ENCODE peak calls at places on chromosome 18, in four cellular contexts. C, N, H and U are unnamed samples.

GRCh38 chr18:49959176-49959575 is 145.8 kb upstream of the ACAA2 start:
- DNase-seq in C (no peak), N (no peak), H (no peak), U (peak)

GRCh38 chr18:9742588-9743131 is 34.6 kb downstream of the RAB31 start:
- DNase-seq in C (no peak), H (no peak), N (no peak), U (no peak)

GRCh38 chr18:40159141-40160017 is 1795.7 kb upstream of the PIK3C3 start:
- DNase-seq in N (no peak), C (no peak), H (peak), U (peak)

GRCh38 chr18:63307555-63308200 is 11.9 kb downstream of the BCL2 start:
- DNase-seq in N (no peak), H (no peak), C (no peak), U (no peak)

GRCh38 chr18:35040988-35041751 is at the start of gene MAPRE2:
- DNase-seq in N (peak), C (peak), H (peak), U (peak)

GRCh38 chr18:59994357-59994756 is 94.6 kb downstream of the PMAIP1 start:
- DNase-seq in H (peak), C (no peak), N (no peak), U (no peak)

GRCh38 chr18:42480521-42480920 is 525.5 kb downstream of the PIK3C3 start:
- DNase-seq in C (no peak), H (no peak), N (no peak), U (no peak)

GRCh38 chr18:50163505-50163904 is 31.4 kb downstream of the MYO5B start:
- DNase-seq in N (no peak), C (no peak), H (no peak), U (no peak)

GRCh38 chr18:6810191-6810590 is 80.7 kb downstream of the ARHGAP28 start:
- DNase-seq in C (no peak), N (no peak), H (no peak), U (no peak)

GRCh38 chr18:33440384-33441043 is at the start of gene CCDC178:
- DNase-seq in H (peak), C (peak), N (peak), U (no peak)

GRCh38 chr18:56000041-56000440 is 412.0 kb upstream of the TCF4 start:
- DNase-seq in H (no peak), N (no peak), C (no peak), U (no peak)

GRCh38 chr18:45856526-45856925 is 31.1 kb downstream of the SIGLEC15 start:
- DNase-seq in N (no peak), C (no peak), H (no peak), U (no peak)

GRCh38 chr18:5817821-5818220 is 77.5 kb downstream of the TMEM200C start:
- DNase-seq in H (no peak), N (no peak), C (no peak), U (no peak)

GRCh38 chr18:46481048-46481846 is 175.8 kb downstream of the LOXHD1 start:
- DNase-seq in C (peak), N (peak), H (peak), U (no peak)

GRCh38 chr18:54871231-54871630 is 43.0 kb downstream of the RAB27B start:
- DNase-seq in H (no peak), N (no peak), C (peak), U (no peak)

GRCh38 chr18:46155652-46156051 is 51.5 kb downstream of the HAUS1 start:
- DNase-seq in N (no peak), C (no peak), H (no peak), U (no peak)

GRCh38 chr18:7273301-7273911 is 42.5 kb downstream of the LRRC30 start:
- DNase-seq in C (no peak), N (no peak), H (no peak), U (no peak)

GRCh38 chr18:55748227-55748738 is 160.3 kb upstream of the TCF4 start:
- DNase-seq in C (peak), H (no peak), N (no peak), U (no peak)

GRCh38 chr18:47999801-48000248 is 69.4 kb upstream of the SMAD2 start:
- DNase-seq in C (no peak), H (no peak), N (no peak), U (no peak)

GRCh38 chr18:37270046-37270665 is 295.4 kb downstream of the CELF4 start:
- DNase-seq in C (peak), N (no peak), H (peak), U (no peak)
- TF ChIP-seq JUNB in C (no peak), N (no peak), H (no peak), U (no peak)

GRCh38 chr18:27667064-27667463 is 482.0 kb upstream of the CHST9 start:
- DNase-seq in C (no peak), H (no peak), N (no peak), U (no peak)
- TF ChIP-seq JUNB in C (no peak), H (no peak), N (no peak), U (no peak)

DNA sequence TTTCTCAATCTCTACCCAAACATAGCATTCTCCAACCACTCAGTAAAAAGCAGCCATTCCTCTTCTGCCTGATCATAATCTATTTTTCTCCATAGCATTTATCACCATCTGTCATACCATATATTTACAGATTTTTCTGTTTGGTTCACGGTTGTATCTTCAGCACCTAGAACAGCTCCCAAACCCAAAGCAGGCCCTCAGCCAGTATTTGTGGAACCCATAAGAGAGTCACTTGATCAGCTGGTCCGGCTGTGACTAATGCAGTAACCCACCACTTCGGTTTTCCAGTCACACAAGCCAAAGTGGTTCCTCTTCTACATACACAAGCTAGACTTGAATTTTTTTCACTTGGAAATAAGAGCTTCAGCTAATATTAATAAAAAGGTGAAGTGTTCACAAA is 511.6 kb upstream of the CELF4 start:
- DNase-seq in N (no peak), H (peak), C (no peak), U (no peak)
- TF ChIP-seq JUNB in N (no peak), H (no peak), C (no peak), U (no peak)

GRCh38 chr18:74198453-74198852 is 50.1 kb downstream of the TIMM21 start:
- DNase-seq in C (no peak), H (no peak), N (no peak), U (no peak)
- TF ChIP-seq JUNB in C (no peak), H (no peak), N (no peak), U (no peak)

GRCh38 chr18:23154823-23155517 is 19.7 kb downstream of the CABLES1 start:
- DNase-seq in N (no peak), C (no peak), H (no peak), U (no peak)
- TF ChIP-seq JUNB in N (no peak), C (no peak), H (no peak), U (no peak)

GRCh38 chr18:52716926-52717325 is 376.9 kb downstream of the DCC start:
- DNase-seq in N (peak), H (peak), C (no peak), U (no peak)
- TF ChIP-seq JUNB in N (no peak), H (no peak), C (no peak), U (no peak)

GRCh38 chr18:22860807-22861206 is 72.3 kb upstream of the RBBP8 start:
- DNase-seq in H (no peak), N (no peak), C (no peak), U (no peak)

GRCh38 chr18:22858121-22858520 is 75.0 kb upstream of the RBBP8 start:
- DNase-seq in N (no peak), H (no peak), C (no peak), U (no peak)

DNA sequence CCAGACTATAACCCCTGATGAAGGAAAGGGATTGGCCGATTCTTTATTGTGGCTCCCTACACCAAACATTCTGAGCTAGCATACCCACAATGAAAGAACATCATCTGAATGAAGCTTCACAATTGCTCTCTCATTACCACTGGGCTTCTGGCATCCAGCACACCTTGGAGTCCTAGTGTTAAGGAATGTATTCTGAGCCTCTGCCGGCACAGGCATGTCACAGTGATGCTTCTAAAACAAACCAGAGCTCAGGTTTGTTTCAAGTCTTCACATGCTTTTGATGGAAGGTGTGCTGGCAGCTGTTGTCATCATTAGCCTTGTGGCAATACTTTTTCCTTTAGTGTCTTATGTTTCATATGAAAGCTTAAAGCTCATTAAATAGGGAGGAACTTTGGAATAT is 76.3 kb upstream of the RBBP8 start:
- DNase-seq in N (no peak), C (no peak), H (peak), U (no peak)
- TF ChIP-seq JUNB in N (no peak), C (no peak), H (no peak), U (no peak)

DNA sequence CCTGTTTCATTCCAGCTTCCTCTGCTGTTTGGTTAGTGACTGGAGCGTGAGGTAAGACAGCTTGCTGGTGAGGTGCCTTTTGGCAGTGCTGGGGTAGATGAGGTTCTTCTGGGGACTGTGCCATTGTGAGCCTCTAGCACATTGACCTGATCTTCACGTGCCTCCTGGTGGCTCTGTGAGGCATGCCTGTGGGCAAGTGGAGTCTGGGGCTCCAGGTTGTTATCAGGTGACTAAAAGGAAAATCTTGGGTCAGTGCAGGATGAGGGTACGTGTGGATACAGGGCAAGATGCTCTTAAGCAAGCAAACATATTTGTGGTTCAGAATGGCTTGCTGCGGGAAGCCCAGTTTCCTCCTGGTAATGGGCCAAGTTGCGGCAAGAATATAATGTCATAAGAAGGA is 75.4 kb downstream of the FHOD3 start:
- DNase-seq in N (no peak), H (no peak), C (no peak), U (no peak)
- TF ChIP-seq JUNB in N (no peak), H (no peak), C (no peak), U (no peak)

GRCh38 chr18:73827801-73828200 is 319.8 kb downstream of the FBXO15 start:
- DNase-seq in H (no peak), N (no peak), C (no peak), U (no peak)

GRCh38 chr18:73835039-73835438 is 312.6 kb downstream of the FBXO15 start:
- DNase-seq in N (no peak), C (no peak), H (no peak), U (no peak)

GRCh38 chr18:73835656-73836055 is 312.0 kb downstream of the FBXO15 start:
- DNase-seq in N (no peak), C (no peak), H (no peak), U (no peak)

GRCh38 chr18:73829146-73829545 is 318.5 kb downstream of the FBXO15 start:
- DNase-seq in H (no peak), N (no peak), C (no peak), U (no peak)

DNA sequence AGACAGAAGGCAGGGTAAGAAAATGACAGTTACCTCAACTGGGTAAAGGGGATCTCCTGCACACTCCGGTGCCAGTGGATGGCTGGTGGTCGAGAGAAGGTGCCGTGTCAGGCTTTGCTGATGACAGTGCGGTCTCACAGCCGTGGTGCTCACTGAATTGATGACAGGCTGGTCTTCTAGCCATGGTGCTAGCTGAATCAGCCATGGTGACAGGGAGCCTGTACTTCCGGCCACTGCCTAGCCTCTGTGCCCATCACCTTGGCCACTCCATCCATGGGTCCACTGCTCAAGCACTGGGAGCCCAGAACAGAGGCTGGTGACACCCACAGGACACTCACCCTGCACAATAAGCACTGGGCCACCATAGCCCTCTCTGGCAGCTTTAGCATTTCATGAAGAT is 315.9 kb downstream of the FBXO15 start:
- DNase-seq in N (no peak), H (no peak), C (no peak), U (no peak)
- TF ChIP-seq JUNB in N (no peak), H (no peak), C (no peak), U (no peak)

GRCh38 chr18:79503406-79503805 is 107.7 kb downstream of the NFATC1 start:
- DNase-seq in N (no peak), C (no peak), H (no peak), U (no peak)
- TF ChIP-seq JUNB in N (no peak), C (no peak), H (no peak), U (no peak)